ENCODE peak calls at places on chromosomes 6 and 20, in nine cellular contexts. One of them, this sample, is unnamed.
A peak's percentile ranks its signal among the peaks of the same experiment; 100 is the strongest.

GRCh38 chr6:52162940-52163908 is 23.0 kb upstream of the IL17A start:
- DNase-seq in left colon: no peak
- DNase-seq in psoas muscle: no peak
- DNase-seq in kidney epithelial cell: no peak
- DNase-seq in EL: peak; percentile 13
- DNase-seq in ELR: peak; percentile 56
- DNase-seq in activated CD8-positive, alpha-beta T cell treated with anti-CD3 and anti-CD28 coated beads, Interleukin-2, amount 10 ng/mL, durations not matched to agents 7 days and 5 days: no peak
- DNase-seq in NCI-H1417 treated with DMSO at 0.1 percent for 48 hours: peak; percentile 14
- DNase-seq in T-helper 1 cell: no peak
- DNase-seq in this sample: no peak

GRCh38 chr6:21228411-21228810 is 365.1 kb upstream of the SOX4 start:
- DNase-seq in left colon: no peak
- DNase-seq in psoas muscle: no peak
- DNase-seq in kidney epithelial cell: no peak
- DNase-seq in EL: peak; percentile 53
- DNase-seq in ELR: peak; percentile 87
- DNase-seq in activated CD8-positive, alpha-beta T cell treated with anti-CD3 and anti-CD28 coated beads, Interleukin-2, amount 10 ng/mL, durations not matched to agents 7 days and 5 days: no peak
- DNase-seq in NCI-H1417 treated with DMSO at 0.1 percent for 48 hours: no peak
- DNase-seq in T-helper 1 cell: no peak
- DNase-seq in this sample: peak; percentile 20

GRCh38 chr6:20746024-20746423 is 211.8 kb downstream of the CDKAL1 start:
- DNase-seq in left colon: no peak
- DNase-seq in psoas muscle: no peak
- DNase-seq in kidney epithelial cell: no peak
- DNase-seq in EL: no peak
- DNase-seq in ELR: no peak
- DNase-seq in activated CD8-positive, alpha-beta T cell treated with anti-CD3 and anti-CD28 coated beads, Interleukin-2, amount 10 ng/mL, durations not matched to agents 7 days and 5 days: no peak
- DNase-seq in NCI-H1417 treated with DMSO at 0.1 percent for 48 hours: no peak
- DNase-seq in T-helper 1 cell: no peak
- DNase-seq in this sample: peak; percentile 3

GRCh38 chr6:38750968-38751615 is 36.0 kb downstream of the DNAH8 start:
- DNase-seq in left colon: no peak
- DNase-seq in psoas muscle: no peak
- DNase-seq in kidney epithelial cell: no peak
- DNase-seq in EL: no peak
- DNase-seq in ELR: no peak
- DNase-seq in activated CD8-positive, alpha-beta T cell treated with anti-CD3 and anti-CD28 coated beads, Interleukin-2, amount 10 ng/mL, durations not matched to agents 7 days and 5 days: no peak
- DNase-seq in NCI-H1417 treated with DMSO at 0.1 percent for 48 hours: no peak
- DNase-seq in T-helper 1 cell: no peak
- DNase-seq in this sample: no peak

GRCh38 chr6:88855521-88856152 is 107.8 kb downstream of the RNGTT start:
- DNase-seq in left colon: no peak
- DNase-seq in psoas muscle: no peak
- DNase-seq in kidney epithelial cell: no peak
- DNase-seq in EL: no peak
- DNase-seq in ELR: no peak
- DNase-seq in activated CD8-positive, alpha-beta T cell treated with anti-CD3 and anti-CD28 coated beads, Interleukin-2, amount 10 ng/mL, durations not matched to agents 7 days and 5 days: no peak
- DNase-seq in NCI-H1417 treated with DMSO at 0.1 percent for 48 hours: no peak
- DNase-seq in T-helper 1 cell: no peak
- DNase-seq in this sample: no peak

GRCh38 chr20:2507875-2508630 is 662 bp downstream of the ZNF343 start:
- DNase-seq in left colon: peak; percentile 37
- DNase-seq in psoas muscle: peak; percentile 59
- DNase-seq in kidney epithelial cell: no peak
- DNase-seq in EL: peak; percentile 34
- DNase-seq in ELR: peak; percentile 31
- DNase-seq in activated CD8-positive, alpha-beta T cell treated with anti-CD3 and anti-CD28 coated beads, Interleukin-2, amount 10 ng/mL, durations not matched to agents 7 days and 5 days: no peak
- DNase-seq in NCI-H1417 treated with DMSO at 0.1 percent for 48 hours: no peak
- DNase-seq in T-helper 1 cell: no peak
- DNase-seq in this sample: no peak

GRCh38 chr20:37907677-37908397 is 4.9 kb downstream of the VSTM2L start:
- DNase-seq in left colon: no peak
- DNase-seq in psoas muscle: no peak
- DNase-seq in kidney epithelial cell: peak; percentile 32
- DNase-seq in EL: peak; percentile 90
- DNase-seq in ELR: peak; percentile 72
- DNase-seq in activated CD8-positive, alpha-beta T cell treated with anti-CD3 and anti-CD28 coated beads, Interleukin-2, amount 10 ng/mL, durations not matched to agents 7 days and 5 days: no peak
- DNase-seq in NCI-H1417 treated with DMSO at 0.1 percent for 48 hours: peak; percentile 50
- DNase-seq in T-helper 1 cell: no peak
- DNase-seq in this sample: peak; percentile 56

GRCh38 chr6:93418113-93418447 is 1.3 kb downstream of the EPHA7 start:
- DNase-seq in left colon: no peak
- DNase-seq in psoas muscle: no peak
- DNase-seq in kidney epithelial cell: no peak
- DNase-seq in EL: no peak
- DNase-seq in ELR: no peak
- DNase-seq in activated CD8-positive, alpha-beta T cell treated with anti-CD3 and anti-CD28 coated beads, Interleukin-2, amount 10 ng/mL, durations not matched to agents 7 days and 5 days: no peak
- DNase-seq in NCI-H1417 treated with DMSO at 0.1 percent for 48 hours: no peak
- DNase-seq in T-helper 1 cell: no peak
- DNase-seq in this sample: no peak

GRCh38 chr20:63127700-63128364 is 88.1 kb downstream of the YTHDF1 start:
- DNase-seq in left colon: peak; percentile 11
- DNase-seq in psoas muscle: peak; percentile 20
- DNase-seq in kidney epithelial cell: no peak
- DNase-seq in EL: no peak
- DNase-seq in ELR: no peak
- DNase-seq in activated CD8-positive, alpha-beta T cell treated with anti-CD3 and anti-CD28 coated beads, Interleukin-2, amount 10 ng/mL, durations not matched to agents 7 days and 5 days: no peak
- DNase-seq in NCI-H1417 treated with DMSO at 0.1 percent for 48 hours: no peak
- DNase-seq in T-helper 1 cell: no peak
- DNase-seq in this sample: no peak